ENCODE peak calls at places on chromosome 1, in seven cellular contexts. One of them, this sample, is unnamed.

GRCh38 chr1:7745783-7746182 is 25.3 kb upstream of the VAMP3 start:
- DNase-seq in AG04450: no peak
- DNase-seq in heart left ventricle: no peak
- DNase-seq in adrenal gland: no peak
- DNase-seq in endodermal cell: no peak
- DNase-seq in adipocyte: no peak
- DNase-seq in GM23248: no peak
- DNase-seq in this sample: no peak

GRCh38 chr1:10338047-10338446 is 60.8 kb upstream of the PGD start:
- DNase-seq in AG04450: no peak
- DNase-seq in heart left ventricle: peak; percentile 54
- DNase-seq in adrenal gland: peak; percentile 26
- DNase-seq in endodermal cell: peak; percentile 84
- DNase-seq in adipocyte: peak; percentile 58
- DNase-seq in GM23248: peak; percentile 65
- DNase-seq in this sample: peak; percentile 28

GRCh38 chr1:36160949-36161485 is 5.1 kb downstream of the MAP7D1 start:
- DNase-seq in AG04450: no peak
- DNase-seq in heart left ventricle: peak; percentile 75
- DNase-seq in adrenal gland: no peak
- DNase-seq in endodermal cell: peak; percentile 89
- DNase-seq in adipocyte: peak; percentile 78
- DNase-seq in GM23248: peak; percentile 83
- DNase-seq in this sample: peak; percentile 63

GRCh38 chr1:198756470-198756869 is 117.6 kb downstream of the PTPRC start:
- DNase-seq in AG04450: no peak
- DNase-seq in heart left ventricle: no peak
- DNase-seq in adrenal gland: no peak
- DNase-seq in endodermal cell: no peak
- DNase-seq in adipocyte: peak; percentile 61
- DNase-seq in GM23248: peak; percentile 44
- DNase-seq in this sample: no peak

GRCh38 chr1:153626929-153627796 is at the start of gene S100A13:
- DNase-seq in AG04450: peak; percentile 92
- DNase-seq in heart left ventricle: peak; percentile 86
- DNase-seq in adrenal gland: peak; percentile 93
- DNase-seq in endodermal cell: peak; percentile 98
- DNase-seq in adipocyte: peak; percentile 94
- DNase-seq in GM23248: peak; percentile 94
- DNase-seq in this sample: peak; percentile 84

GRCh38 chr1:109535971-109536491 is 3.6 kb upstream of the GPR61 start:
- DNase-seq in AG04450: no peak
- DNase-seq in heart left ventricle: peak; percentile 74
- DNase-seq in adrenal gland: no peak
- DNase-seq in endodermal cell: no peak
- DNase-seq in adipocyte: no peak
- DNase-seq in GM23248: no peak
- DNase-seq in this sample: peak; percentile 36

GRCh38 chr1:222547260-222547614 is 667 bp downstream of the HHIPL2 start:
- DNase-seq in AG04450: no peak
- DNase-seq in heart left ventricle: no peak
- DNase-seq in adrenal gland: no peak
- DNase-seq in endodermal cell: no peak
- DNase-seq in adipocyte: no peak
- DNase-seq in GM23248: no peak
- DNase-seq in this sample: no peak

GRCh38 chr1:58500036-58500435 is 46.5 kb downstream of the OMA1 start:
- DNase-seq in AG04450: no peak
- DNase-seq in heart left ventricle: no peak
- DNase-seq in adrenal gland: no peak
- DNase-seq in endodermal cell: no peak
- DNase-seq in adipocyte: no peak
- DNase-seq in GM23248: no peak
- DNase-seq in this sample: no peak

GRCh38 chr1:115168026-115168425 is 78.7 kb upstream of the TSPAN2 start:
- DNase-seq in AG04450: no peak
- DNase-seq in heart left ventricle: no peak
- DNase-seq in adrenal gland: no peak
- DNase-seq in endodermal cell: no peak
- DNase-seq in adipocyte: peak; percentile 24
- DNase-seq in GM23248: peak; percentile 70
- DNase-seq in this sample: no peak

GRCh38 chr1:177979272-177979671 is 9.4 kb upstream of the SEC16B start:
- DNase-seq in AG04450: no peak
- DNase-seq in heart left ventricle: no peak
- DNase-seq in adrenal gland: no peak
- DNase-seq in endodermal cell: no peak
- DNase-seq in adipocyte: no peak
- DNase-seq in GM23248: no peak
- DNase-seq in this sample: no peak

GRCh38 chr1:165355221-165355976 is 1.1 kb downstream of the LMX1A start:
- DNase-seq in AG04450: no peak
- DNase-seq in heart left ventricle: no peak
- DNase-seq in adrenal gland: no peak
- DNase-seq in endodermal cell: peak; percentile 81
- DNase-seq in adipocyte: no peak
- DNase-seq in GM23248: no peak
- DNase-seq in this sample: no peak

GRCh38 chr1:3323021-3323790 is 131.3 kb upstream of the ARHGEF16 start:
- DNase-seq in AG04450: no peak
- DNase-seq in heart left ventricle: peak; percentile 76
- DNase-seq in adrenal gland: no peak
- DNase-seq in endodermal cell: no peak
- DNase-seq in adipocyte: no peak
- DNase-seq in GM23248: peak; percentile 23
- DNase-seq in this sample: no peak

GRCh38 chr1:155003766-155004351 is 1.3 kb downstream of the ZBTB7B start:
- DNase-seq in AG04450: no peak
- DNase-seq in heart left ventricle: peak; percentile 89
- DNase-seq in adrenal gland: peak; percentile 85
- DNase-seq in endodermal cell: peak; percentile 81
- DNase-seq in adipocyte: peak; percentile 73
- DNase-seq in GM23248: peak; percentile 63
- DNase-seq in this sample: peak; percentile 77

GRCh38 chr1:184429342-184429741 is 42.5 kb downstream of the C1orf21 start:
- DNase-seq in AG04450: no peak
- DNase-seq in heart left ventricle: no peak
- DNase-seq in adrenal gland: no peak
- DNase-seq in endodermal cell: no peak
- DNase-seq in adipocyte: no peak
- DNase-seq in GM23248: no peak
- DNase-seq in this sample: no peak

GRCh38 chr1:231806623-231807470 is 180.3 kb downstream of the DISC1 start:
- DNase-seq in AG04450: no peak
- DNase-seq in heart left ventricle: peak; percentile 54
- DNase-seq in adrenal gland: peak; percentile 56
- DNase-seq in endodermal cell: peak; percentile 94
- DNase-seq in adipocyte: peak; percentile 12
- DNase-seq in GM23248: peak; percentile 48
- DNase-seq in this sample: no peak

GRCh38 chr1:63350320-63350719 is 17.1 kb upstream of the ALG6 start:
- DNase-seq in AG04450: no peak
- DNase-seq in heart left ventricle: no peak
- DNase-seq in adrenal gland: no peak
- DNase-seq in endodermal cell: no peak
- DNase-seq in adipocyte: no peak
- DNase-seq in GM23248: no peak
- DNase-seq in this sample: no peak

DNA sequence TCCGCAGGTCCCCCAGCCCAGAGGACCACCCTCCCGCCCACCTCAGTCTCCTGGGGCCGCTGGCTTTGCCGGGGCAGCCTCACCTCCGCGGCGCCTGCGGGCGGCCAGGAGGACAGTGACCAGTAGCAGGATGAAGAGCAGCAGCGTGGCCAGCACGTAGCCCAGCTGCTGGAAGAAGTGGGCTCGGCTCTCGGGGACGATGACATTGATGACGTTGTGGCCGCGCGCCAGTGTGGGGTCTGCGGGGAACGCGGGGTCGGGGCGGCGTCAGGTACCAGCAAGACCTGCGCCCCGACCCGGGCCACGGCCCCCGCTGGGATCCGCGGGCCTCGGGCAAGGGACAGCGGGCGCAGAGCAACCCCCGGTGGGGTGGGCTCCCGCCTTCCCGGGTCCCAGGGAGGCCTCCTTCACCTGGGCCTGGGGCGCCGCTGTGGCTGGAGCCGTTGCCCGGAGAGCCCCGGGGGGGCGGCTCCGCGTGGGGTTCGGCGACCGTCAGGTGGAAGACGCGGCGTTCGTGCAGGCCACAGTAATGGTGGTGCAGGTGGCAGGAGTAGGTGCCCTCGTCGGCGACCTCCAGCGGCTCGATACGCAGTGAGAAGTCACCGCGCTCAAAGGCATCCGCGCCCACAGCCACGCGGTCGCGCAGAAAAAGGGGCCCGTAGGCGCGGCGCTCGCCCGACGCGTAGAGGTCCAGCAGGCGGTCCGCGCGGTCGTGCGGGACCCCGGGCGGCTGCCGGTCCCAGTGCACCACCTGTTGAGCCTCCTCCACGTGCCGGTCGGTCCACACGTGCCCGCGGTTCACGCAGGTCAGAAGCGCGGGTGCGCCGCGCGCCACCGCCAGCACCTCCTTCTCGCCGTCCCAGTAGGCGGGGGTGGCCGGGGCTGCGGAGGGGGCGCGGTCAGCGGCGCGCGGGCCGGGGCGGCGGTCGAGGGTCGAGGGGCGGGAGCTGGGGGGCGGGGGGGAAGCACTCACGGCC is 3.8 kb downstream of the MXRA8 start:
- DNase-seq in AG04450: no peak
- DNase-seq in heart left ventricle: no peak
- DNase-seq in adrenal gland: peak; percentile 12
- DNase-seq in endodermal cell: peak; percentile 58
- DNase-seq in adipocyte: no peak
- DNase-seq in GM23248: no peak
- DNase-seq in this sample: no peak
- H3K4me3 ChIP-seq in AG04450: peak overlapping the region; percentile 84
- H3K4me3 ChIP-seq in heart left ventricle: peak overlapping the region; percentile 80
- H3K4me3 ChIP-seq in adrenal gland: no peak overlapping the region
- H3K4me3 ChIP-seq in endodermal cell: no peak overlapping the region
- H3K4me3 ChIP-seq in adipocyte: peak overlapping the region; percentile 61
- H3K4me3 ChIP-seq in GM23248: peak overlapping the region; percentile 94
- H3K4me3 ChIP-seq in this sample: no peak overlapping the region

GRCh38 chr1:41217441-41217840 is 24.7 kb downstream of the SCMH1 start:
- DNase-seq in AG04450: no peak
- DNase-seq in heart left ventricle: no peak
- DNase-seq in adrenal gland: no peak
- DNase-seq in endodermal cell: no peak
- DNase-seq in adipocyte: no peak
- DNase-seq in GM23248: no peak
- DNase-seq in this sample: no peak
- H3K9me3 ChIP-seq in AG04450: peaks cover 5% of the 10 kb centered on the region
- H3K9me3 ChIP-seq in heart left ventricle: no peaks in the 10 kb centered on the region
- H3K9me3 ChIP-seq in adrenal gland: no peaks in the 10 kb centered on the region
- H3K9me3 ChIP-seq in endodermal cell: peaks cover 29% of the 10 kb centered on the region
- H3K9me3 ChIP-seq in adipocyte: peaks cover 3% of the 10 kb centered on the region
- H3K9me3 ChIP-seq in GM23248: no peaks in the 10 kb centered on the region
- H3K9me3 ChIP-seq in this sample: no peaks in the 10 kb centered on the region

DNA sequence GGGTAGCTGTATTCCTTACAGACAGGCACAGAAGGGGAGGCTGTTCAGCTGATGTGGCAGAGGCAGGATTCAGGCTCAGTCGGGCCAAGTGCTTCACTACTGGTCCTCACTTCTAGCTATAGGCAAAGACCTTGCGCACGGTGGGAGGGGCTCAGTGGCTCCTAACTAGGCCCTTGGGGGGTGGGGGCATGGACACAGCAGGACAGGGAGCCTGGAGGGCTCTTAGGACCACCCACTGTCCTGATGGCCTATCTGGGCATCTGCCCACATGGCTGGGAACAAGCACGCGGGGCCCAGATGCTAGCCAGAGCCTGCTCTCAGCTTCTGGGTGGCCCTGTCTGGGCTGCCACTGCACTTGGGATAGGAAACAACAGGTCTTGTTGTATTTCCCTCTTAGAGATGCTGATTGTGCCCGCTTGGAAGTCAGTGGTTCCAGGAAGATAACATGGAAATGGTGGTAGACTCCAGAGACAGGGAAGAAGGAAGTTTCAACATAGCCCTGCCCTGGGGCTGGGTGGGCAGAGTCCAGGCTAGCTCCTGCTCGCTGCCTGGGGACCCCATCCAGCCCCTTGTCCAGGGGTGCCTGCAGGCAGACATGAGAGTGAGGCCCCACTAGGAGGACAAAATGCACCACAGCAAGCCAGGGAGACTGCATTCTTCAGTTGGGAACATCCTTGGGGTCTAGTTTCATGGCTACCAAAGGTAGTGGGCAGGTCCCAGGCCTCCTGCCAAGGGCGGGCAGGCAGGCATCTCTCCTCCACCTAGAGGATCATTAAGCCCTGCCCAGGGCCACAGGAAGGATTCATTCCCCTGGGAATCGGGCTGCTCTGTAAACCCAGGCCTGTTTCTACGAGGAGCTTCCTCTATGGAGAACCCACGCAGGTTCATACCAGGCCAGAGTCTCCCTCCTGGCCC is 102.5 kb downstream of the BCAR3 start:
- DNase-seq in AG04450: no peak
- DNase-seq in heart left ventricle: no peak
- DNase-seq in adrenal gland: no peak
- DNase-seq in endodermal cell: peak; percentile 47
- DNase-seq in adipocyte: no peak
- DNase-seq in GM23248: no peak
- DNase-seq in this sample: no peak
- H3K4me3 ChIP-seq in AG04450: no peak overlapping the region
- H3K4me3 ChIP-seq in heart left ventricle: no peak overlapping the region
- H3K4me3 ChIP-seq in adrenal gland: no peak overlapping the region
- H3K4me3 ChIP-seq in endodermal cell: no peak overlapping the region
- H3K4me3 ChIP-seq in adipocyte: no peak overlapping the region
- H3K4me3 ChIP-seq in GM23248: no peak overlapping the region
- H3K4me3 ChIP-seq in this sample: no peak overlapping the region

GRCh38 chr1:213180833-213181232 is 129.8 kb downstream of the RPS6KC1 start:
- DNase-seq in AG04450: no peak
- DNase-seq in heart left ventricle: no peak
- DNase-seq in adrenal gland: no peak
- DNase-seq in endodermal cell: no peak
- DNase-seq in adipocyte: no peak
- DNase-seq in GM23248: no peak
- DNase-seq in this sample: no peak

GRCh38 chr1:213183036-213183672 is 132.1 kb downstream of the RPS6KC1 start:
- DNase-seq in AG04450: no peak
- DNase-seq in heart left ventricle: no peak
- DNase-seq in adrenal gland: no peak
- DNase-seq in endodermal cell: no peak
- DNase-seq in adipocyte: no peak
- DNase-seq in GM23248: no peak
- DNase-seq in this sample: no peak

GRCh38 chr1:213192026-213192425 is 141.0 kb downstream of the RPS6KC1 start:
- DNase-seq in AG04450: no peak
- DNase-seq in heart left ventricle: no peak
- DNase-seq in adrenal gland: no peak
- DNase-seq in endodermal cell: no peak
- DNase-seq in adipocyte: no peak
- DNase-seq in GM23248: no peak
- DNase-seq in this sample: no peak

DNA sequence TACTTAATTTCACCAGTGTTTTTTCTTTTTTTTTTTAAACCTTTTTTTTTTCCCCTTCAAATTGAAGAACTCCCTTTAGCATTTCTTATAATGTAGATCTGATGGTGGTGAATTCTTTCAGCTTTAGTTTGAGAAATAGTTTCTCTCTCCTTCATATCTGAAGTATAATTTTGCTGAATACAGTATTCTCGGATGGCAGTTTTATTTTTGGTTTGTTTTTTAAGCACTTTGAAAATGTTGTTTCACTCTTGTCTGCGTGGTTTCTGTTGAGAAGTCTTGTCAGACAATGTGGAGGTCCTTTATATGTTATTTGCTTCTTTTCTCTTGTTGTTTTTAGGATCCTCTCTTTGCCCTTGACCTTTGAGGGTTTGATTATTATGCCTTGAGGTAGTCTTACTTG is 135.1 kb downstream of the RPS6KC1 start:
- DNase-seq in AG04450: no peak
- DNase-seq in heart left ventricle: no peak
- DNase-seq in adrenal gland: no peak
- DNase-seq in endodermal cell: no peak
- DNase-seq in adipocyte: no peak
- DNase-seq in GM23248: no peak
- DNase-seq in this sample: no peak
- H3K9me3 ChIP-seq in AG04450: peaks cover 3% of the 10 kb centered on the region
- H3K9me3 ChIP-seq in heart left ventricle: peaks cover 3% of the 10 kb centered on the region
- H3K9me3 ChIP-seq in adrenal gland: no peaks in the 10 kb centered on the region
- H3K9me3 ChIP-seq in endodermal cell: peaks cover 31% of the 10 kb centered on the region
- H3K9me3 ChIP-seq in adipocyte: peaks cover 19% of the 10 kb centered on the region
- H3K9me3 ChIP-seq in GM23248: peaks cover 4% of the 10 kb centered on the region
- H3K9me3 ChIP-seq in this sample: peaks cover 12% of the 10 kb centered on the region

This sample was measured in uterus.